ENCODE peak calls at places on chromosomes 2 and 18, in ten cellular contexts. I is stimulated activated CD4-positive, alpha-beta T cell treated with anti-CD3 and anti-CD28 coated beads, Interleukin-1b, Interleukin-23, amount 100 ng/mL, for 1 hour; U is SJSA1; M is ELR; Q is germinal center; P is naive B cell; R is iPS-NIHi11; N is amniotic stem cell; A is effector memory CD4-positive, alpha-beta T cell; S is cardiac fibroblast. T is an unnamed sample.

GRCh38 chr2:177265834-177266817 is 1.6 kb upstream of the NFE2L2 start:
- DNase-seq in M (no peak), Q (peak), A (no peak), S (peak), P (peak), I (no peak), R (no peak), U (peak), N (peak), T (peak)

GRCh38 chr18:43017622-43018021 is 97.9 kb downstream of the RIT2 start:
- DNase-seq in S (no peak), N (no peak), Q (no peak), I (no peak), P (no peak), M (no peak), U (no peak), A (no peak), R (no peak), T (no peak)

GRCh38 chr2:115162454-115163293 is 720.2 kb downstream of the DPP10 start:
- DNase-seq in S (no peak), Q (no peak), R (peak), A (no peak), P (no peak), N (no peak), U (no peak), M (no peak), I (no peak), T (no peak)

GRCh38 chr2:140457483-140457882 is 1673.3 kb downstream of the LRP1B start:
- DNase-seq in A (no peak), M (no peak), N (no peak), Q (no peak), R (no peak), U (no peak), I (no peak), P (no peak), S (no peak), T (no peak)

GRCh38 chr2:27527182-27527581 is 30.5 kb downstream of the GCKR start:
- DNase-seq in U (no peak), A (no peak), I (no peak), N (no peak), R (no peak), M (peak), S (no peak), Q (no peak), P (no peak), T (no peak)

GRCh38 chr2:236613607-236614006 is 44.0 kb downstream of the ACKR3 start:
- DNase-seq in R (no peak), N (no peak), I (no peak), U (no peak), Q (no peak), A (no peak), S (no peak), M (no peak), P (no peak), T (no peak)

GRCh38 chr2:212523756-212524155 is 14.8 kb downstream of the ERBB4 start:
- DNase-seq in I (no peak), R (no peak), S (no peak), P (no peak), N (no peak), A (no peak), M (no peak), U (no peak), Q (no peak), T (no peak)

GRCh38 chr18:54774971-54775665 is 53.2 kb upstream of the RAB27B start:
- DNase-seq in N (no peak), A (no peak), R (no peak), P (no peak), S (peak), M (peak), Q (no peak), I (no peak), U (no peak), T (no peak)

GRCh38 chr2:55901322-55901721 is 22.3 kb downstream of the EFEMP1 start:
- DNase-seq in M (peak), I (no peak), N (no peak), P (no peak), U (peak), R (no peak), Q (no peak), A (no peak), S (peak), T (no peak)

GRCh38 chr2:71511776-71512175 is 58.4 kb downstream of the DYSF start:
- DNase-seq in M (no peak), Q (no peak), I (no peak), A (no peak), R (peak), N (no peak), P (no peak), S (no peak), U (no peak), T (no peak)

GRCh38 chr2:94763318-94763717 is 107.9 kb upstream of the TEKT4 start:
- DNase-seq in A (no peak), R (no peak), S (no peak), P (no peak), M (no peak), U (no peak), Q (no peak), I (no peak), N (no peak), T (no peak)

GRCh38 chr2:167212054-167212648 is 323.9 kb downstream of the XIRP2 start:
- DNase-seq in I (no peak), M (peak), A (no peak), N (peak), Q (peak), S (peak), U (peak), P (no peak), R (peak), T (peak)

GRCh38 chr2:177830881-177831386 is 241.6 kb downstream of the PDE11A start:
- DNase-seq in I (no peak), P (no peak), A (no peak), U (no peak), R (peak), Q (no peak), S (no peak), M (no peak), N (no peak), T (no peak)

GRCh38 chr2:178277741-178278197 is 83.5 kb downstream of the OSBPL6 start:
- DNase-seq in U (no peak), Q (no peak), P (no peak), A (no peak), S (peak), N (no peak), R (peak), M (peak), I (no peak), T (peak)

T was measured in HuH-7.